ENCODE peak calls at places on chromosomes 2 and 18, in eight cellular contexts. H is CD8-positive, alpha-beta T cell; W is progenitor cell of endocrine pancreas; B is dorsolateral prefrontal cortex; Y is GM12878; G is GM12865; N is CD14-positive monocyte; Q is fibroblast of lung. P is an unnamed sample.

GRCh38 chr2:112706170-112706664 is 14.6 kb upstream of the NT5DC4 start:
- DNase-seq in H (peak), W (no peak), B (peak), Y (peak), G (peak), N (peak), Q (peak), P (no peak)

GRCh38 chr18:44725300-44726096 is 44.8 kb downstream of the SETBP1 start:
- DNase-seq in H (peak), W (no peak), B (no peak), Y (peak), G (peak), N (peak), Q (peak), P (no peak)

GRCh38 chr2:78532762-78533399 is 492.6 kb upstream of the REG3G start:
- DNase-seq in H (no peak), W (no peak), B (no peak), Y (no peak), G (no peak), N (no peak), Q (no peak), P (no peak)

GRCh38 chr2:230953843-230954242 is 28.8 kb upstream of the GPR55 start:
- DNase-seq in H (no peak), W (no peak), B (no peak), Y (no peak), G (peak), N (no peak), Q (peak), P (no peak)

GRCh38 chr2:1993711-1994682 is 249.7 kb upstream of the PXDN start:
- DNase-seq in H (no peak), W (no peak), B (no peak), Y (no peak), G (no peak), N (no peak), Q (peak), P (no peak)

GRCh38 chr2:20225294-20226151 is 593 bp upstream of the SDC1 start:
- DNase-seq in H (no peak), W (peak), B (peak), Y (no peak), G (peak), N (no peak), Q (peak), P (peak)

GRCh38 chr2:213723707-213724106 is 439.4 kb downstream of the SPAG16 start:
- DNase-seq in H (no peak), W (no peak), B (no peak), Y (no peak), G (no peak), N (no peak), Q (no peak), P (no peak)

GRCh38 chr2:217751952-217752351 is 250.8 kb downstream of the TNS1 start:
- DNase-seq in H (no peak), W (no peak), B (no peak), Y (no peak), G (no peak), N (no peak), Q (no peak), P (no peak)

GRCh38 chr2:231512222-231512621 is 18.0 kb downstream of the NMUR1 start:
- DNase-seq in H (no peak), W (no peak), B (peak), Y (no peak), G (no peak), N (no peak), Q (peak), P (no peak)

GRCh38 chr2:3042601-3043585 is 334.7 kb downstream of the EIPR1 start:
- DNase-seq in H (no peak), W (no peak), B (no peak), Y (no peak), G (no peak), N (no peak), Q (no peak), P (no peak)

GRCh38 chr2:129849559-129850160 is 129.8 kb upstream of the RAB6C start:
- DNase-seq in H (no peak), W (no peak), B (no peak), Y (peak), G (peak), N (no peak), Q (peak), P (peak)

GRCh38 chr2:42089340-42089925 is 41.6 kb downstream of the PKDCC start:
- DNase-seq in H (no peak), W (no peak), B (no peak), Y (no peak), G (peak), N (peak), Q (peak), P (peak)

GRCh38 chr2:177636672-177637071 is 244.1 kb downstream of the AGPS start:
- DNase-seq in H (no peak), W (no peak), B (no peak), Y (no peak), G (no peak), N (no peak), Q (no peak), P (no peak)

GRCh38 chr18:21598726-21599584 is 1.5 kb downstream of the ESCO1 start:
- DNase-seq in H (no peak), W (no peak), B (no peak), Y (no peak), G (peak), N (no peak), Q (no peak), P (no peak)

GRCh38 chr2:15378148-15378908 is 182.8 kb downstream of the NBAS start:
- DNase-seq in H (no peak), W (no peak), B (no peak), Y (no peak), G (peak), N (no peak), Q (no peak), P (peak)

GRCh38 chr2:229445501-229446294 is 174.6 kb upstream of the PID1 start:
- DNase-seq in H (no peak), W (no peak), B (peak), Y (no peak), G (no peak), N (no peak), Q (peak), P (no peak)

GRCh38 chr2:109473616-109474318 is 140.0 kb downstream of the SEPTIN10 start:
- DNase-seq in H (no peak), W (no peak), B (no peak), Y (no peak), G (peak), N (no peak), Q (no peak), P (no peak)

GRCh38 chr2:37415128-37415817 is 70.8 kb downstream of the QPCT start:
- DNase-seq in H (no peak), W (no peak), B (no peak), Y (no peak), G (peak), N (no peak), Q (peak), P (no peak)
- TF ChIP-seq CTCF in H (no peak), W (no peak), B (no peak), Y (peak), G (no peak), N (no peak), Q (peak), P (peak)

GRCh38 chr2:119290859-119291587 is 67.4 kb downstream of the STEAP3 start:
- DNase-seq in H (peak), W (peak), B (peak), Y (no peak), G (peak), N (peak), Q (peak), P (peak)

GRCh38 chr2:119293254-119293653 is 69.6 kb downstream of the STEAP3 start:
- DNase-seq in H (no peak), W (no peak), B (no peak), Y (no peak), G (no peak), N (no peak), Q (peak), P (no peak)

GRCh38 chr2:119293900-119294299 is 70.3 kb downstream of the STEAP3 start:
- DNase-seq in H (no peak), W (no peak), B (no peak), Y (no peak), G (no peak), N (no peak), Q (no peak), P (no peak)

GRCh38 chr2:119291588-119292167 is 68.0 kb downstream of the STEAP3 start:
- DNase-seq in H (no peak), W (no peak), B (no peak), Y (no peak), G (no peak), N (no peak), Q (no peak), P (no peak)

DNA sequence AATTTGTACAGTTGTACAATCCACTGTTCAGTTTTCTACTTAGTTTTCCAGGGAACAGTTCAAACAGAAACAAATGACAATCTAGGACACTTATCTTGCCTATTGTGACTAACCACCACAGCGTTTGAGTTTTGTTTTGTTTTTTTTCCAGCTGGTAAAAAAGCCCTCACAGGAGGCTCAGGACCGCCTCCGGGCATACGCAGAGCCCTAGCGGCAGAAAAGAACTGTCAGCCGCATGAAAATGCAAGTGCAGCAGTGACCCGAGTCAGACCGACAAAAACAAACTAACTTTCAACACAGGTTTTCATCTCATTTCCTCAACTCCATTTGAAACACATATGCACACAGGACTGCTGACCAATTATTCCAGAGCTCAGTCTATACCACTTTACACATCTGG is 68.6 kb downstream of the STEAP3 start:
- DNase-seq in H (no peak), W (no peak), B (no peak), Y (no peak), G (no peak), N (no peak), Q (peak), P (no peak)
- TF ChIP-seq CTCF in H (no peak), W (peak), B (peak), Y (no peak), G (no peak), N (no peak), Q (peak), P (no peak)

DNA sequence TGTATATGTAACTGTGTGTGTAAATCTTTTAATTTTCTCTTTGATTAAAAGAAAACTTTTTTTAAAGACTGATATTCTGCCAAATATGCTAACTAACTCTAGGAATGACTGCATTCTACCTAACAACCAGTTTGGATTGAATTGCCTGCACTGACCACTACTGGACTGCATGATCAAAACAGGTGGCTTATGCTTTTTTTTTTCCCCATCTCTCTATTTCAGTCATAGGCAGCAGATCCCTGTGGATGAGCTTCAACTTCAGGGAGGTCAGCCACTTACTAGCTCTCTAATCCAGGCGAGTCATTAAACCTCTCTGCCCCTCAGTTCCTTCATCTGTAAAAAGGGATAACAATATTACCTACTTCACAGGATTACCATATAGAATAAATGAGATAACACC is 138.6 kb upstream of the SERTAD2 start:
- DNase-seq in H (no peak), W (no peak), B (no peak), Y (no peak), G (no peak), N (no peak), Q (no peak), P (no peak)
- TF ChIP-seq CTCF in H (no peak), W (no peak), B (no peak), Y (no peak), G (no peak), N (no peak), Q (no peak), P (peak)

DNA sequence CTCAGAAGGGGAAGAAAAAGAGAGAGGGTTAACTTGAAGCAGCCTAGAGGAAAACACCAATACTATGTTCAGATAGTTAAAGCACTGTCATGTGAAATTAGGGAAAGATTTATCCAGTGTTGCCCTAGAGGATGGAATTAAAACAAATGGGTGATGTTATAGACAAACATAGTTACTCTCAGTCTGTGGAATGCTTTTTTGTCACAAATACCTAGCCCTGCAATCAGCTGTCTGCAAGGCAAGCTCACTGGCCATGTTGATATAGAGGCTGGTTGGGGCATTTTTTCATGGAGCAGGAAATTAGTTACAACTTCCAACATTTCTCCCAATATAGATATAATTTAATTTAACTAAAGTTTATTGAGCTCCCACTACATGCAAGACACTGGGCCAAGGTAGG is 8.4 kb upstream of the RAB10 start:
- DNase-seq in H (no peak), W (no peak), B (no peak), Y (no peak), G (no peak), N (no peak), Q (no peak), P (no peak)
- TF ChIP-seq CTCF in H (no peak), W (no peak), B (no peak), Y (no peak), G (no peak), N (no peak), Q (no peak), P (no peak)

GRCh38 chr18:24731981-24732380 is 271.5 kb downstream of the HRH4 start:
- DNase-seq in H (no peak), W (no peak), B (no peak), Y (no peak), G (no peak), N (no peak), Q (peak), P (no peak)

GRCh38 chr18:24726727-24727539 is 266.5 kb downstream of the HRH4 start:
- DNase-seq in H (peak), W (peak), B (peak), Y (no peak), G (peak), N (no peak), Q (peak), P (peak)

GRCh38 chr18:24725644-24726043 is 265.2 kb downstream of the HRH4 start:
- DNase-seq in H (no peak), W (no peak), B (no peak), Y (no peak), G (no peak), N (no peak), Q (no peak), P (no peak)

GRCh38 chr18:24731158-24731557 is 270.7 kb downstream of the HRH4 start:
- DNase-seq in H (no peak), W (no peak), B (no peak), Y (no peak), G (peak), N (no peak), Q (no peak), P (no peak)

GRCh38 chr18:24727685-24728084 is 267.2 kb downstream of the HRH4 start:
- DNase-seq in H (no peak), W (no peak), B (no peak), Y (no peak), G (no peak), N (no peak), Q (no peak), P (no peak)
- TF ChIP-seq CTCF in H (no peak), W (peak), B (no peak), Y (no peak), G (no peak), N (no peak), Q (no peak), P (no peak)

GRCh38 chr2:226187126-226187525 is 612.5 kb downstream of the IRS1 start:
- DNase-seq in H (no peak), W (no peak), B (no peak), Y (no peak), G (no peak), N (no peak), Q (peak), P (no peak)

GRCh38 chr2:226184940-226185575 is 614.6 kb downstream of the IRS1 start:
- DNase-seq in H (no peak), W (no peak), B (no peak), Y (no peak), G (no peak), N (no peak), Q (peak), P (no peak)

GRCh38 chr2:226184540-226184939 is 615.1 kb downstream of the IRS1 start:
- DNase-seq in H (no peak), W (no peak), B (no peak), Y (no peak), G (no peak), N (no peak), Q (no peak), P (no peak)

GRCh38 chr2:226187601-226188000 is 612.0 kb downstream of the IRS1 start:
- DNase-seq in H (no peak), W (no peak), B (no peak), Y (no peak), G (no peak), N (no peak), Q (peak), P (no peak)

DNA sequence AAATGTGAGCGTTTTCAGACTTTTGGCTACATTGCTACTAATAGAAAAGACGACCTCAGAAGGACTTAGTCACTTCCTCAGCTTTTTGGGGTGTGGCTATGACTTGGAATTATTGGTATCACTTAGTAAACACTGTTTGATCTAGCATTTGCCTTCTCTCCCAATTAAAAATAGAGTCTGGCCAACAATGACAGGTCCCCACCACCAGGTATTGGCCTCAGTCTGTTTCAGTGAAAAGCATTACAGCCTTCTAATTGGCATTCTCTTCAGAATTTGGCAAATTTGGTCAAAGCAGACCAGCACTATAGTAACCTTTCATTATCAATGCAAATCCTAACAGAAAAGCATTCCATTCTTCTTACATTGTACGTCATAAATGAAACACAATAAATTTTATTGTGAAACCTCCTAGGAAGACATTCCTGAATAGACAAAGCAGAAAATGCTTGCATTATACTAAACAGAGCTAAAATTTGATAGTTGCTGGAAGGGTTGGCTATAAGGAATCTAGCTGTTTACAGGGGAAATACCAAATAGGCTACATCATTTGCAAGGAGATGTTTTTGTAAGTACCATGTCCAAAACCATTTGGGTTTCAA is 613.9 kb downstream of the IRS1 start:
- DNase-seq in H (no peak), W (no peak), B (no peak), Y (no peak), G (no peak), N (no peak), Q (peak), P (no peak)
- TF ChIP-seq CTCF in H (no peak), W (no peak), B (no peak), Y (no peak), G (no peak), N (no peak), Q (no peak), P (no peak)

GRCh38 chr2:11832531-11832930 is 86.1 kb downstream of the LPIN1 start:
- DNase-seq in H (no peak), W (no peak), B (no peak), Y (no peak), G (no peak), N (no peak), Q (no peak), P (no peak)

GRCh38 chr2:11837875-11838734 is 91.7 kb downstream of the LPIN1 start:
- DNase-seq in H (no peak), W (no peak), B (no peak), Y (no peak), G (no peak), N (no peak), Q (no peak), P (no peak)

GRCh38 chr2:11833601-11834000 is 87.2 kb downstream of the LPIN1 start:
- DNase-seq in H (no peak), W (no peak), B (no peak), Y (no peak), G (no peak), N (no peak), Q (peak), P (no peak)

GRCh38 chr2:11836647-11837219 is 90.3 kb downstream of the LPIN1 start:
- DNase-seq in H (no peak), W (no peak), B (no peak), Y (no peak), G (no peak), N (no peak), Q (no peak), P (no peak)

GRCh38 chr2:11835403-11835802 is 89.0 kb downstream of the LPIN1 start:
- DNase-seq in H (no peak), W (no peak), B (no peak), Y (no peak), G (no peak), N (no peak), Q (no peak), P (no peak)
- TF ChIP-seq CTCF in H (no peak), W (no peak), B (no peak), Y (no peak), G (no peak), N (no peak), Q (peak), P (no peak)